ENCODE peak calls at places on chromosome 2, in seven cellular contexts. G, I, P, V, W, E and J are unnamed samples.

GRCh38 chr2:235567842-235568241 is 74.0 kb downstream of the AGAP1 start:
- DNase-seq in E (no peak), W (no peak), I (peak), P (peak), V (no peak), G (no peak), J (no peak)

GRCh38 chr2:199258291-199258690 is 199.4 kb downstream of the SATB2 start:
- DNase-seq in W (no peak), E (no peak), G (no peak), I (no peak), P (no peak), V (no peak), J (no peak)

GRCh38 chr2:55213822-55214221 is 18.3 kb downstream of the CLHC1 start:
- DNase-seq in W (no peak), I (no peak), E (no peak), P (no peak), V (no peak), G (no peak), J (no peak)

GRCh38 chr2:240213226-240213475 is 72.7 kb upstream of the OTOS start:
- DNase-seq in G (no peak), E (no peak), I (no peak), W (no peak), V (no peak), P (no peak), J (no peak)

GRCh38 chr2:100107440-100107839 is 35.0 kb downstream of the AFF3 start:
- DNase-seq in W (no peak), V (no peak), I (no peak), P (no peak), E (no peak), G (no peak), J (no peak)

GRCh38 chr2:54995553-54995952 is 54.7 kb downstream of the RTN4 start:
- DNase-seq in G (no peak), V (no peak), W (no peak), P (no peak), I (no peak), E (no peak), J (no peak)

GRCh38 chr2:121019073-121019472 is 265.9 kb downstream of the TFCP2L1 start:
- DNase-seq in P (no peak), E (no peak), G (no peak), I (no peak), V (no peak), W (no peak), J (no peak)

GRCh38 chr2:86566158-86566827 is 3.0 kb upstream of the CHMP3 start:
- DNase-seq in I (no peak), W (no peak), E (no peak), P (no peak), G (peak), V (no peak), J (no peak)

GRCh38 chr2:214311031-214311533 is 99.8 kb upstream of the VWC2L start:
- DNase-seq in E (no peak), G (no peak), P (no peak), W (no peak), I (no peak), V (no peak), J (no peak)

GRCh38 chr2:9592699-9593098 is 37.1 kb upstream of the ADAM17 start:
- DNase-seq in G (no peak), E (no peak), I (no peak), W (no peak), V (no peak), P (no peak), J (no peak)

GRCh38 chr2:207762146-207762545 is 7.6 kb downstream of the FZD5 start:
- DNase-seq in E (no peak), W (no peak), I (no peak), P (no peak), G (no peak), V (no peak), J (no peak)

GRCh38 chr2:237540823-237541222 is 25.6 kb upstream of the PRLH start:
- DNase-seq in W (no peak), G (peak), V (no peak), P (no peak), E (no peak), I (no peak), J (no peak)

GRCh38 chr2:162261032-162261945 is 18.0 kb upstream of the FAP start:
- DNase-seq in E (no peak), I (no peak), G (no peak), P (peak), W (no peak), V (no peak), J (no peak)

GRCh38 chr2:101841679-101842327 is 144.3 kb downstream of the MAP4K4 start:
- DNase-seq in E (no peak), I (no peak), P (no peak), W (no peak), G (no peak), V (no peak), J (no peak)

GRCh38 chr2:157260403-157261198 is 3.1 kb downstream of the GALNT5 start:
- DNase-seq in V (no peak), P (no peak), E (no peak), G (no peak), W (no peak), I (no peak), J (no peak)

GRCh38 chr2:39264733-39265132 is 21.0 kb upstream of the CDKL4 start:
- DNase-seq in E (no peak), I (no peak), V (no peak), P (no peak), W (no peak), G (no peak), J (no peak)

GRCh38 chr2:207970138-207970824 is 55.0 kb downstream of the PLEKHM3 start:
- DNase-seq in E (no peak), V (no peak), P (no peak), G (no peak), I (no peak), W (no peak), J (no peak)

GRCh38 chr2:183610724-183611123 is 486.5 kb downstream of the NUP35 start:
- DNase-seq in I (no peak), V (no peak), E (no peak), G (no peak), P (no peak), W (no peak), J (no peak)

GRCh38 chr2:135186054-135186453 is 134.0 kb downstream of the RAB3GAP1 start:
- DNase-seq in E (no peak), G (no peak), I (no peak), P (no peak), V (no peak), W (no peak), J (no peak)

GRCh38 chr2:29129586-29130281 is 14.5 kb downstream of the CLIP4 start:
- DNase-seq in W (no peak), P (no peak), I (no peak), E (no peak), V (no peak), G (no peak), J (no peak)

GRCh38 chr2:9032555-9032954 is 29.1 kb upstream of the MBOAT2 start:
- DNase-seq in G (peak), I (no peak), P (no peak), V (no peak), W (no peak), E (no peak), J (no peak)